ENCODE peak calls at places on chromosomes 13 and 19, in ten cellular contexts. R is stimulated activated CD8-positive, alpha-beta memory T cell treated with anti-CD3 and anti-CD28 coated beads, Interleukin-4, amount 100 ng/mL, for 4 hours; T is left colon; S is T-helper 17 cell; H is right lobe of liver; I is NCI-H2029; W is CD8-positive, alpha-beta T cell; U is AG09309; K is RKO; X is GM03348. E is an unnamed sample.

GRCh38 chr13:108917581-108917980 is 288.2 kb downstream of the MYO16 start:
- DNase-seq in H (no peak), T (no peak), W (no peak), R (no peak), X (peak; percentile 62), U (peak; percentile 37), K (no peak), S (no peak), I (no peak), E (no peak)

GRCh38 chr13:98563071-98563470 is 13.8 kb downstream of the STK24 start:
- DNase-seq in U (no peak), T (no peak), K (no peak), S (peak; percentile 22), H (no peak), W (peak; percentile 60), R (no peak), X (no peak), I (no peak), E (no peak)

GRCh38 chr19:41351339-41352245 is 2.1 kb downstream of the TGFB1 start:
- DNase-seq in R (peak; percentile 88), W (peak; percentile 91), X (peak; percentile 94), T (peak; percentile 65), U (no peak), S (peak; percentile 84), I (no peak), H (peak; percentile 66), K (peak; percentile 49), E (peak; percentile 82)

GRCh38 chr19:29618871-29619270 is 12.8 kb downstream of the POP4 start:
- DNase-seq in X (no peak), U (no peak), R (no peak), H (no peak), S (no peak), T (no peak), W (no peak), I (no peak), K (no peak), E (no peak)

GRCh38 chr13:24060993-24061392 is 99.5 kb upstream of the SPATA13 start:
- DNase-seq in W (no peak), H (no peak), K (no peak), S (no peak), T (no peak), I (no peak), X (no peak), R (no peak), U (no peak), E (no peak)

GRCh38 chr19:3979674-3980352 is 5.5 kb downstream of the EEF2 start:
- DNase-seq in U (no peak), K (no peak), W (no peak), R (no peak), X (no peak), H (no peak), T (no peak), S (no peak), I (no peak), E (no peak)

GRCh38 chr13:98476106-98476505 is 100.8 kb downstream of the STK24 start:
- DNase-seq in I (no peak), S (peak; percentile 74), K (no peak), W (peak; percentile 75), R (peak; percentile 53), X (no peak), U (no peak), T (no peak), H (no peak), E (peak; percentile 70)

GRCh38 chr13:30006246-30006645 is 155.8 kb upstream of the UBL3 start:
- DNase-seq in H (no peak), X (no peak), I (no peak), S (no peak), K (no peak), U (no peak), R (no peak), T (no peak), W (no peak), E (no peak)

GRCh38 chr13:29538625-29538976 is 56.9 kb downstream of the SLC7A1 start:
- DNase-seq in K (no peak), I (no peak), R (no peak), S (no peak), X (peak; percentile 24), H (no peak), T (no peak), U (no peak), W (no peak), E (no peak)

GRCh38 chr13:44576396-44577235 is 486 bp upstream of the TSC22D1 start:
- DNase-seq in R (no peak), H (no peak), K (peak; percentile 20), U (no peak), I (no peak), T (no peak), X (peak; percentile 46), S (peak; percentile 29), W (peak; percentile 29), E (peak; percentile 23)

GRCh38 chr13:29504691-29505090 is 90.8 kb downstream of the SLC7A1 start:
- DNase-seq in I (no peak), X (no peak), R (no peak), U (no peak), T (no peak), K (no peak), S (no peak), H (no peak), W (no peak), E (no peak)

GRCh38 chr13:40069173-40070044 is 413.9 kb downstream of the COG6 start:
- DNase-seq in I (no peak), S (peak; percentile 58), W (peak; percentile 70), T (peak; percentile 55), U (no peak), R (peak; percentile 42), H (peak; percentile 77), X (peak; percentile 77), K (peak; percentile 32), E (peak; percentile 38)

GRCh38 chr19:32131037-32131436 is 214.4 kb upstream of the ZNF507 start:
- DNase-seq in I (no peak), W (no peak), T (no peak), H (no peak), S (no peak), X (no peak), U (no peak), R (no peak), K (no peak), E (no peak)

GRCh38 chr19:35704218-35704617 is at the start of gene ZBTB32:
- DNase-seq in I (no peak), X (peak; percentile 78), R (no peak), H (no peak), S (no peak), W (no peak), T (no peak), U (no peak), K (no peak), E (no peak)

E was measured in T-cell.